ENCODE peak calls at places on chromosomes 11 and 22, in five cellular contexts. O is Peyer's patch, W is cardiac fibroblast, U is AG09319, F is body of pancreas. R is an unnamed sample.

GRCh38 chr11:130480721-130481140 is 32.3 kb downstream of the ADAMTS15 start:
- DNase-seq in U (no peak), O (no peak), W (peak), F (no peak), R (no peak)

GRCh38 chr22:37747090-37747714 is 50.4 kb downstream of the TRIOBP start:
- DNase-seq in W (peak), O (peak), U (no peak), F (no peak), R (no peak)

GRCh38 chr11:128582496-128583366 is 4.6 kb downstream of the ETS1 start:
- DNase-seq in F (peak), O (no peak), W (peak), U (peak), R (peak)

GRCh38 chr11:134742228-134742612 is 330.2 kb upstream of the B3GAT1 start:
- DNase-seq in U (no peak), W (peak), F (no peak), O (no peak), R (no peak)

GRCh38 chr22:48152916-48153315 is 1390.5 kb downstream of the TBC1D22A start:
- DNase-seq in U (no peak), O (no peak), F (no peak), W (no peak), R (no peak)

GRCh38 chr22:39242809-39243442 is 1.9 kb downstream of the PDGFB start:
- DNase-seq in F (peak), W (peak), O (no peak), U (no peak), R (no peak)

GRCh38 chr11:19769820-19770219 is 57.2 kb downstream of the NAV2 start:
- DNase-seq in U (peak), F (no peak), O (no peak), W (peak), R (peak)

GRCh38 chr11:13955971-13956421 is 6.5 kb upstream of the SPON1 start:
- DNase-seq in W (peak), O (peak), F (peak), U (peak), R (peak)

GRCh38 chr11:126426820-126427749 is 71.6 kb downstream of the ST3GAL4 start:
- DNase-seq in W (no peak), U (no peak), O (no peak), F (no peak), R (no peak)

GRCh38 chr11:121651267-121651625 is 198.5 kb upstream of the SORL1-AS1 start:
- DNase-seq in O (no peak), U (no peak), W (no peak), F (no peak), R (no peak)

GRCh38 chr11:68872216-68873003 is 30.7 kb upstream of the CPT1A start:
- DNase-seq in W (peak), U (no peak), F (no peak), O (no peak), R (no peak)

GRCh38 chr11:34792143-34792542 is 124.0 kb downstream of the APIP start:
- DNase-seq in U (no peak), O (no peak), F (no peak), W (no peak), R (no peak)
- TF ChIP-seq CTCF in U (no peak), O (no peak), F (no peak), W (no peak), R (no peak)

DNA sequence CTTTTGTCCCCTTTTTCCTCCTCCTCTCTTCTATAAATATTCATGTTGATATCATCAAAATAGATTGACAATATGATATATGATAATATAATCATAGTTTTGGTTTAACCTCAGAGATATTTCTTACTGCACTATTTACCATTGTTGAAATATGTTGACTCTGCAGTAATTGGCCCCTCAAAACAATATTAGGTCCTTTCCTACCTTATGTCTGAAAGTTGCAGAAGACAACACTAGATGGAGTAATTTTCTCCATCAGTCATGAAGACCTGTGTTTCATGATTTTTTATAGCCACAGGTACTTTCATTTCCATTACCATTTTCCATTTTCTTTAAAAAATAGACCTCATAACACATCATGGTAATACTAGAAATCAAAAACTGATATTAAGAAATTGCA is 284.4 kb downstream of the LUZP2 start:
- DNase-seq in W (no peak), F (no peak), U (no peak), O (no peak), R (no peak)
- TF ChIP-seq CTCF in W (no peak), F (no peak), U (no peak), O (no peak), R (no peak)

GRCh38 chr11:73999581-74000306 is 9.1 kb downstream of the UCP3 start:
- DNase-seq in F (no peak), W (no peak), U (no peak), O (peak), R (no peak)

GRCh38 chr11:74001822-74002286 is 7.0 kb downstream of the UCP3 start:
- DNase-seq in O (no peak), U (no peak), F (no peak), W (no peak), R (no peak)

GRCh38 chr11:74000307-74000630 is 8.6 kb downstream of the UCP3 start:
- DNase-seq in U (no peak), O (no peak), W (no peak), F (no peak), R (no peak)

GRCh38 chr11:73998846-73999575 is 9.9 kb downstream of the UCP3 start:
- DNase-seq in F (no peak), W (no peak), O (no peak), U (no peak), R (no peak)

DNA sequence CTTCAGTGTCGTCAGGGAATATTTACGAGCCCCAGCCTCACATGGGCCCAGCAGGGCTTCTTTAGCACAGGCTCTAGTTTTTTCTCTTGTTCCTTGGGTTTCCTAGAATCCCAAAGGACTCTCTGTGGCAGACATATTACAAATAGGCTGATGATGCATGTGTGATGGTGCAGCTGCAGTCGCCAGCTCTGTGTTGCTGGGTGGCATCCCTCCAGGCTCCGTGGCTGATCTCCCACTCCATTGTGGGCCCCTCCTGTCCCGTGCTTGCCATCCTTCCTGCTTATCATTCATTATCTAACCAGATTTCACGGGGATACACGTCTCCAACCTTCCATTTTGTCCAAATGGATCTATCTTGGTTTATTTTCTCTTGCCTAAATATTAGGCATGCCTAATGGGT is 8.1 kb downstream of the UCP3 start:
- DNase-seq in W (no peak), F (no peak), U (no peak), O (no peak), R (no peak)
- TF ChIP-seq CTCF in W (no peak), F (no peak), U (no peak), O (no peak), R (no peak)

GRCh38 chr11:6062691-6063358 is 32.3 kb upstream of the OR56A1 start:
- DNase-seq in F (no peak), O (no peak), U (no peak), W (no peak), R (no peak)
- TF ChIP-seq CTCF in F (no peak), O (no peak), U (no peak), W (no peak), R (no peak)

DNA sequence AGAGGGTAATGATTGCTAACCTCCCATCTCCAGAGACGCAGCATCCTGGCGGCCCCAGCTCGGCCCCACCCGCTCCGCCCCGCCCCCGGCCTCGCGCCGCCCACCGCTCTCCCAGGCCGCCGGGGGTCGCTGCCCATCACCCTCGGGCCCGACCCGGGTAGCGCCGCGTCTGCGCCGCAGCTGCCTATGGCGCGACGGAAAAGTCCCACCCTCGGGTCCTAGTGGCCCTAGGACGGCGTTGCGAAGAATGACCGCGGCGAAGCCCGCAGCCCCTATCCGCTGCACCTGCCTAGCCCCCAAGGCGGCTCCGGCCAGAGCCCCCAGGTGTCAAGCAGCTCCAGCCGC is 457 bp downstream of the CPSF7 start:
- DNase-seq in U (peak), O (peak), F (peak), W (peak), R (no peak)
- TF ChIP-seq CTCF in U (no peak), O (peak), F (no peak), W (no peak), R (no peak)

GRCh38 chr22:31653944-31654343 is 8.1 kb downstream of the PISD start:
- DNase-seq in U (no peak), F (no peak), W (no peak), O (no peak), R (no peak)

GRCh38 chr22:31661851-31662667 is at the start of gene PISD:
- DNase-seq in U (peak), W (peak), F (peak), O (peak), R (peak)

GRCh38 chr22:31662668-31663037 is 638 bp upstream of the PISD start:
- DNase-seq in O (no peak), F (no peak), U (no peak), W (no peak), R (no peak)

GRCh38 chr22:31654408-31654807 is 7.6 kb downstream of the PISD start:
- DNase-seq in O (no peak), U (no peak), F (no peak), W (no peak), R (no peak)

GRCh38 chr22:31659246-31659645 is 2.8 kb downstream of the PISD start:
- DNase-seq in F (no peak), W (no peak), U (no peak), O (no peak), R (no peak)
- TF ChIP-seq CTCF in F (no peak), W (no peak), U (no peak), O (no peak), R (no peak)

GRCh38 chr11:44454686-44455085 is 110.8 kb upstream of the CD82 start:
- DNase-seq in W (no peak), O (no peak), F (no peak), U (no peak), R (no peak)
- TF ChIP-seq CTCF in W (no peak), O (no peak), F (no peak), U (no peak), R (no peak)

R was measured in AG09309.